ENCODE peak calls at places on chromosome 5, in eight cellular contexts. A is PC-9, R is osteoblast, X is hepatocyte, C is choroid plexus epithelial cell, S is cardiac muscle cell, W is retinal pigment epithelial cell, Q is endothelial cell of umbilical vein. U is an unnamed sample.

GRCh38 chr5:116520706-116521105 is 53.9 kb downstream of the SEMA6A start:
- DNase-seq in X (no peak), Q (no peak), C (no peak), A (no peak), W (no peak), S (no peak), R (no peak), U (no peak)

GRCh38 chr5:180606215-180606785 is 15.0 kb upstream of the SCGB3A1 start:
- DNase-seq in R (peak; percentile 27), S (no peak), Q (no peak), W (no peak), A (no peak), X (no peak), C (no peak), U (no peak)

GRCh38 chr5:57715296-57715695 is 232.7 kb upstream of the ACTBL2 start:
- DNase-seq in R (no peak), W (no peak), Q (no peak), C (peak; percentile 43), X (no peak), S (no peak), A (no peak), U (no peak)

GRCh38 chr5:139574641-139575312 is 13.6 kb downstream of the UBE2D2 start:
- DNase-seq in X (peak; percentile 63), Q (peak; percentile 58), C (peak; percentile 79), W (no peak), S (peak; percentile 56), R (no peak), A (no peak), U (peak; percentile 48)

GRCh38 chr5:57825026-57825683 is 342.5 kb upstream of the ACTBL2 start:
- DNase-seq in S (peak; percentile 20), Q (peak; percentile 37), R (peak; percentile 73), A (peak; percentile 63), X (no peak), W (peak; percentile 97), C (peak; percentile 70), U (peak; percentile 94)

GRCh38 chr5:68780299-68780960 is 313.4 kb upstream of the SLC30A5 start:
- DNase-seq in R (no peak), W (no peak), X (no peak), A (no peak), Q (no peak), C (no peak), S (no peak), U (no peak)

GRCh38 chr5:180161420-180162303 is 47.3 kb downstream of the RASGEF1C start:
- DNase-seq in S (no peak), R (peak; percentile 61), X (peak; percentile 2), Q (no peak), C (peak; percentile 10), W (no peak), A (no peak), U (no peak)

GRCh38 chr5:122102825-122103224 is 24.8 kb upstream of the LOX start:
- DNase-seq in A (no peak), X (no peak), R (no peak), C (peak; percentile 98), S (peak; percentile 65), Q (peak; percentile 52), W (no peak), U (peak; percentile 93)

GRCh38 chr5:160726721-160727120 is 125.3 kb downstream of the ATP10B start:
- DNase-seq in R (no peak), S (no peak), W (no peak), X (no peak), A (no peak), C (no peak), Q (no peak), U (no peak)

GRCh38 chr5:78361226-78361993 is 993 bp downstream of the SCAMP1 start:
- DNase-seq in X (peak; percentile 73), A (peak; percentile 48), Q (peak; percentile 90), C (peak; percentile 63), W (peak; percentile 62), S (peak; percentile 85), R (peak; percentile 78), U (peak; percentile 64)
- TF ChIP-seq CTCF in X (peak; percentile 33), A (peak; percentile 47), Q (peak; percentile 9), C (peak; percentile 49), W (peak; percentile 31), S (peak; percentile 31), R (peak; percentile 36), U (peak; percentile 31)

GRCh38 chr5:89133975-89134374 is 251.0 kb upstream of the MEF2C start:
- DNase-seq in X (no peak), S (no peak), W (no peak), R (no peak), Q (no peak), C (no peak), A (no peak), U (no peak)

GRCh38 chr5:89125372-89125771 is 242.4 kb upstream of the MEF2C start:
- DNase-seq in C (no peak), A (no peak), X (no peak), R (no peak), Q (no peak), S (no peak), W (no peak), U (no peak)

GRCh38 chr5:89128097-89128496 is 245.1 kb upstream of the MEF2C start:
- DNase-seq in Q (peak; percentile 14), R (no peak), C (peak; percentile 4), S (peak; percentile 11), A (no peak), W (no peak), X (no peak), U (no peak)

GRCh38 chr5:89133129-89133528 is 250.1 kb upstream of the MEF2C start:
- DNase-seq in X (no peak), S (no peak), C (no peak), A (no peak), R (no peak), Q (no peak), W (no peak), U (no peak)

DNA sequence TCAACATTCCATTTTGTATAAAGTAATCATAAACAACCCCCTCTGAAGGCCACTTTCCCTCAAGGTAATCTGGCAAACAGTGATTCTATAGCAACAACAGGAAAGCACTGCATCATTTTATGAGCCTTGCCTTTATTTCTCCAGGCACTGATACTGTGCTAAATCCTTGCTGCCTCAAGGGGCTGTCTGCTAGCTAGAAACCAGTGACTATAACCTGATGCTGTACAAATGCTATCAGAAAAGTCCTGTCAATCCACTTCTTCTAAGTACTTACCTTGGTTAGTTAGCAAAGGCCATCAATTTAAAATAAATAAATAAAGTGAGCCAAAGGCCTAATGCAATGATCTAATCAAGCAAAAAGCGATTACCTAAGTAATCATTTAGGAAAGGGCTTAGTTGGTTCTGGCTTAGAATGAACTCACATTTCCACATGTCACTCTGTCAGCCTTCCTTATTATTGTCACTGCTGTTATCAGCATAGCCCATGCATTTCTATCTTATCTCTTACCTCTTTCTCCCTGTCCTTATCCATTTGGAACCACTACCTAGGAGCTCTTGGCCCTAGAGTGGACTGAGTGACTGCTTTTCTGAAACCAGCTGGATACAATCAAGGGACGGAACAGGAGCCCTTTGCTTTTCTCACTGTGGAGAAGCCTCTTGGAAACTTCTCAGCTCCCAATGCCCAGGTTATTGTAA is 246.1 kb upstream of the MEF2C start:
- DNase-seq in A (no peak), Q (no peak), W (no peak), X (peak; percentile 6), S (no peak), R (no peak), C (no peak), U (no peak)
- TF ChIP-seq CTCF in A (no peak), Q (no peak), W (no peak), X (no peak), S (no peak), R (no peak), C (no peak), U (no peak)

GRCh38 chr5:135533794-135534193 is 2.0 kb downstream of the NEUROG1 start:
- DNase-seq in R (peak; percentile 56), S (no peak), X (no peak), C (no peak), W (no peak), A (no peak), Q (no peak), U (no peak)

GRCh38 chr5:135533346-135533745 is 2.4 kb downstream of the NEUROG1 start:
- DNase-seq in W (no peak), R (peak; percentile 45), X (no peak), C (no peak), S (no peak), Q (no peak), A (no peak), U (no peak)

GRCh38 chr5:135535820-135536801 is at the start of gene NEUROG1:
- DNase-seq in C (no peak), A (no peak), W (no peak), S (no peak), X (peak; percentile 26), Q (no peak), R (peak; percentile 78), U (no peak)

GRCh38 chr5:135535420-135535819 is 344 bp downstream of the NEUROG1 start:
- DNase-seq in X (no peak), A (no peak), Q (no peak), C (peak; percentile 3), R (peak; percentile 26), S (no peak), W (no peak), U (no peak)

DNA sequence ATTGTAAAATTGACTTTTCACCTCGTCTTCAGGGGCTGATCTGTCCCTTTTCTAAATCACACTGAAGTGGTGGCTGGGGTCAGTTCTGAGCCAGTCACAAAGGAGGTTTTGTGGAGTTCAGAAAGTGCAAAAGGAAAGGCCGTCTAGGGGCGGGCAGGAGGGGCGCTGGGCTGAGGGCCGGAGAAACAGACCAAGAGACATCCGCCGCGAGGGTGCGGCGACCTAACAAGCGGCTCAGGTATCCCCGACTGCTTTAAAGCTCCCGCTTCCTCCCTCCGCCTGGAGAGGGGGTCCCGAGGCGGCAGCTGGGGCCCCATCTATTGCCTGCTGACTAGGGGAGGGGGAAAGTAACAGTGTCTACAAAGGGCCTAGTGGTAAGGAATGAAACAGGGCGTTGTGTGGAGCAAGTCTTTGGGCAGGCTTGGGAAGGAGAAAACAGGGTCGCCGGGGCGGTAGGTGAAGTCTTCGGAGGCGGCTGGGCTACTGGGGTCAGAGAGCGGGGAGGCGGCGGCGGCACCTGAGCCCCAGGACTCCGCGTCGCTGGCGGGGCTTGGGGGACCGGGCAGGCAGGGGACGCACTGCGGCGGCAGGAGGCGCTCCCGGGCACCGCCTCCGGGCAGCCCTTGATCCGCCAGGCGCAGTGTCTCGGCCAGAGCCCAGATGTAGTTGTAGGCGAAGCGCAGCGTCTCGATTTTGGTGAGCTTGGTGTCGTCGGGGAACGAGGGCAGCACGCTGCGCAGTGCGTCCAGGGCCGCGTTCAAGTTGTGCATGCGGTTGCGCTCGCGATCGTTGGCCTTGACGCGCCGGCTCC is 950 bp downstream of the NEUROG1 start:
- DNase-seq in R (peak; percentile 66), S (no peak), C (no peak), A (no peak), W (no peak), Q (no peak), X (peak; percentile 27), U (no peak)
- TF ChIP-seq CTCF in R (no peak), S (no peak), C (no peak), A (no peak), W (peak; percentile 18), Q (peak; percentile 6), X (no peak), U (no peak)

DNA sequence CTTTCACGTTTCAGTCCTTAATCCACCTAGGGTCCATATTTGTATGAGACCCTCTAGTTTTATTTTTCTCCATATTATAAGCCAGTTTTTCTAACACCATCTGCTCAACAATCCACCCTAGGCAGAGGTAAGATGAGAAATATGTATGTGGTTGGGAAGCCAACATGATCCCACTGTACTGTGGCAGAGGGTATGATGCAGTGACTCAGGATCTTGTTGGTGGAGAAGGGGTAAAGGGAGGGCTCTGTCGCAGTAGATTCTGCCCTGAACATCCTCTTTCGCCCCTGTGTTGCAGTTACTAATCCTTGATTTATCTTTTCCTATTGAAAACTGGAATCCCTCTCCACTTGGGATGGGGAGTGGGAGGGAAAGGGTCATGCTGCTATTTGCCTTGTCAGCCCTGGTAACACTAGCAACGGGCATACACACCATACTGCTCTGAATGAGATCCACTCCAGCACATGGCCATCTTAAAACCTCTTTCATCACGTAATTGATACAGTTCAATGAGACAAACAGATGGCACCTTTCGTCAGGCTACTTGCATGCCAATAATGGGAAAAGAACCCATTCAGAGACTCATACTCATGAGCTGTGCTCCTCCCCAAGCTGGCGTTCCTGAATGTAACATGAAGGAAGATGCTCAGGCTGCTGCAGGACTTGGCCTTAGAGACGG is 63.0 kb downstream of the ADAMTS12 start:
- DNase-seq in X (no peak), A (no peak), R (no peak), W (no peak), Q (no peak), C (no peak), S (no peak), U (no peak)
- TF ChIP-seq CTCF in X (no peak), A (no peak), R (no peak), W (no peak), Q (no peak), C (no peak), S (no peak), U (no peak)

U was measured in astrocyte of the spinal cord.